ENCODE peak calls at places on chromosomes 7 and 10, in seven cellular contexts. T is astrocyte of the cerebellum, O is endodermal cell, H is gastrocnemius medialis, S is GM04504, Y is sigmoid colon, C is DMS153. J is an unnamed sample.

GRCh38 chr10:107144490-107144889 is 20.0 kb downstream of the SORCS1 start:
- DNase-seq in T (no peak), O (peak; percentile 77), H (no peak), S (no peak), Y (no peak), C (no peak), J (no peak)

GRCh38 chr10:103667390-103667789 is 173.9 kb downstream of the NEURL1 start:
- DNase-seq in T (no peak), O (peak; percentile 66), H (no peak), S (no peak), Y (no peak), C (no peak), J (no peak)

GRCh38 chr7:49563693-49564378 is 209.6 kb upstream of the VWC2 start:
- DNase-seq in T (no peak), O (no peak), H (no peak), S (no peak), Y (no peak), C (no peak), J (no peak)

GRCh38 chr7:81767883-81768282 is 2.0 kb downstream of the HGF start:
- DNase-seq in T (no peak), O (no peak), H (no peak), S (no peak), Y (no peak), C (no peak), J (no peak)

GRCh38 chr7:2913760-2914387 is 69.8 kb upstream of the GNA12 start:
- DNase-seq in T (no peak), O (no peak), H (no peak), S (no peak), Y (no peak), C (no peak), J (no peak)

GRCh38 chr10:77283326-77283725 is 354.3 kb downstream of the KCNMA1 start:
- DNase-seq in T (no peak), O (peak; percentile 24), H (no peak), S (no peak), Y (no peak), C (no peak), J (no peak)

GRCh38 chr7:21722371-21722770 is 179.5 kb downstream of the DNAH11 start:
- DNase-seq in T (no peak), O (no peak), H (no peak), S (no peak), Y (no peak), C (no peak), J (no peak)

GRCh38 chr7:139618482-139619366 is 95.2 kb downstream of the CLEC2L start:
- DNase-seq in T (peak; percentile 28), O (peak; percentile 90), H (no peak), S (no peak), Y (no peak), C (no peak), J (no peak)

GRCh38 chr10:113062977-113063967 is 113.2 kb downstream of the TCF7L2 start:
- DNase-seq in T (no peak), O (peak; percentile 85), H (no peak), S (no peak), Y (no peak), C (no peak), J (no peak)

GRCh38 chr10:103696411-103697145 is 158.8 kb downstream of the SH3PXD2A start:
- DNase-seq in T (peak; percentile 48), O (peak; percentile 88), H (no peak), S (peak; percentile 74), Y (peak; percentile 87), C (peak; percentile 26), J (peak; percentile 44)

GRCh38 chr7:1532456-1533254 is 2.2 kb downstream of the MAFK start:
- DNase-seq in T (no peak), O (peak; percentile 71), H (peak; percentile 83), S (peak; percentile 80), Y (peak; percentile 93), C (peak; percentile 81), J (no peak)

GRCh38 chr10:77855404-77856155 is 71.0 kb downstream of the DLG5 start:
- DNase-seq in T (no peak), O (no peak), H (no peak), S (no peak), Y (no peak), C (no peak), J (no peak)

GRCh38 chr7:157228864-157229422 is 90.2 kb downstream of the UBE3C start:
- DNase-seq in T (no peak), O (peak; percentile 82), H (no peak), S (peak; percentile 10), Y (no peak), C (no peak), J (no peak)

GRCh38 chr10:35885076-35885475 is 243.0 kb upstream of the FZD8 start:
- DNase-seq in T (no peak), O (no peak), H (no peak), S (no peak), Y (no peak), C (no peak), J (no peak)

GRCh38 chr10:71555760-71556159 is 159.0 kb downstream of the CDH23 start:
- DNase-seq in T (no peak), O (no peak), H (no peak), S (no peak), Y (no peak), C (no peak), J (no peak)

GRCh38 chr10:132099701-132100481 is 34.1 kb downstream of the JAKMIP3 start:
- DNase-seq in T (no peak), O (peak; percentile 32), H (no peak), S (no peak), Y (no peak), C (no peak), J (no peak)

GRCh38 chr7:151231964-151232271 is 365 bp upstream of the CHPF2 start:
- DNase-seq in T (no peak), O (no peak), H (no peak), S (no peak), Y (no peak), C (no peak), J (no peak)

GRCh38 chr7:140263277-140263676 is 86.5 kb upstream of the KDM7A start:
- DNase-seq in T (no peak), O (no peak), H (no peak), S (no peak), Y (peak; percentile 13), C (no peak), J (no peak)

GRCh38 chr10:80633383-80633860 is 95.7 kb downstream of the SH2D4B start:
- DNase-seq in T (no peak), O (no peak), H (no peak), S (no peak), Y (no peak), C (no peak), J (no peak)

J was measured in retinal pigment epithelial cell.